ENCODE peak calls at places on chromosomes 13 and 19, in five cellular contexts. Z, S, P, F and A are unnamed samples.
A peak's percentile ranks its signal among the peaks of the same experiment; 100 is the strongest.

GRCh38 chr19:2101417-2102335 is 5.0 kb downstream of the IZUMO4 start:
- DNase-seq in Z (no peak), S (no peak), P (no peak), F (no peak), A (no peak)

GRCh38 chr19:13629687-13630357 is 123.5 kb upstream of the CACNA1A start:
- DNase-seq in Z (no peak), S (no peak), P (no peak), F (no peak), A (no peak)

GRCh38 chr19:3601021-3601420 is 5.7 kb downstream of the TBXA2R start:
- DNase-seq in Z (no peak), S (no peak), P (no peak), F (no peak), A (no peak)

GRCh38 chr13:90552702-90553101 is 794.8 kb upstream of the MIR17HG start:
- DNase-seq in Z (no peak), S (no peak), P (no peak), F (no peak), A (no peak)

GRCh38 chr13:111335263-111335662 is 14.8 kb downstream of the TEX29 start:
- DNase-seq in Z (no peak), S (no peak), P (no peak), F (no peak), A (no peak)

GRCh38 chr19:18340990-18341868 is 831 bp downstream of the PGPEP1 start:
- DNase-seq in Z (peak; percentile 21), S (peak; percentile 36), P (peak; percentile 79), F (peak; percentile 47), A (peak; percentile 30)

GRCh38 chr19:54439174-54439851 is 9.7 kb upstream of the LENG8 start:
- DNase-seq in Z (no peak), S (no peak), P (peak; percentile 60), F (peak; percentile 93), A (no peak)

GRCh38 chr13:100817897-100818296 is 143.3 kb upstream of the TMTC4 start:
- DNase-seq in Z (no peak), S (no peak), P (no peak), F (no peak), A (no peak)